ENCODE peak calls at places on chromosomes 7 and 10, in four cellular contexts. One of them, this sample, is unnamed.

GRCh38 chr7:117098457-117098856 is 145.2 kb downstream of the ST7 start:
- DNase-seq in HCT116: no peak
- DNase-seq in lower lobe of right lung: no peak
- DNase-seq in SJCRH30: no peak
- DNase-seq in this sample: no peak

GRCh38 chr10:76191371-76191770 is 759.9 kb downstream of the LRMDA start:
- DNase-seq in HCT116: no peak
- DNase-seq in lower lobe of right lung: no peak
- DNase-seq in SJCRH30: no peak
- DNase-seq in this sample: no peak

GRCh38 chr10:125144209-125144608 is 16.2 kb downstream of the CTBP2 start:
- DNase-seq in SJCRH30: no peak
- DNase-seq in lower lobe of right lung: no peak
- DNase-seq in HCT116: no peak
- DNase-seq in this sample: no peak

GRCh38 chr10:124742418-124743187 is 1.6 kb downstream of the FAM53B start:
- DNase-seq in lower lobe of right lung: no peak
- DNase-seq in SJCRH30: peak; percentile 8
- DNase-seq in HCT116: no peak
- DNase-seq in this sample: peak; percentile 75

GRCh38 chr10:22491931-22492615 is 146.8 kb downstream of the SPAG6 start:
- DNase-seq in lower lobe of right lung: no peak
- DNase-seq in SJCRH30: no peak
- DNase-seq in HCT116: no peak
- DNase-seq in this sample: no peak

GRCh38 chr7:17625038-17625437 is 315.3 kb downstream of the SNX13 start:
- DNase-seq in HCT116: no peak
- DNase-seq in lower lobe of right lung: no peak
- DNase-seq in SJCRH30: no peak
- DNase-seq in this sample: no peak

GRCh38 chr10:116082211-116082610 is 190.8 kb downstream of the GFRA1 start:
- DNase-seq in SJCRH30: no peak
- DNase-seq in HCT116: no peak
- DNase-seq in lower lobe of right lung: no peak
- DNase-seq in this sample: no peak

GRCh38 chr7:125423444-125424155 is 494.0 kb upstream of the POT1 start:
- DNase-seq in lower lobe of right lung: no peak
- DNase-seq in SJCRH30: no peak
- DNase-seq in HCT116: no peak
- DNase-seq in this sample: no peak

GRCh38 chr10:132033632-132034031 is 32.1 kb upstream of the JAKMIP3 start:
- DNase-seq in HCT116: no peak
- DNase-seq in SJCRH30: no peak
- DNase-seq in lower lobe of right lung: no peak
- DNase-seq in this sample: no peak

GRCh38 chr10:22630229-22631174 is 83.9 kb downstream of the PIP4K2A start:
- DNase-seq in lower lobe of right lung: no peak
- DNase-seq in HCT116: no peak
- DNase-seq in SJCRH30: no peak
- DNase-seq in this sample: no peak

GRCh38 chr10:51950371-51950995 is 251.1 kb upstream of the CSTF2T start:
- DNase-seq in HCT116: no peak
- DNase-seq in lower lobe of right lung: no peak
- DNase-seq in SJCRH30: peak; percentile 8
- DNase-seq in this sample: no peak

GRCh38 chr7:28239823-28240204 is 59.2 kb upstream of the JAZF1 start:
- DNase-seq in lower lobe of right lung: no peak
- DNase-seq in SJCRH30: no peak
- DNase-seq in HCT116: no peak
- DNase-seq in this sample: no peak

GRCh38 chr7:82284936-82285519 is 158.5 kb downstream of the CACNA2D1 start:
- DNase-seq in HCT116: no peak
- DNase-seq in lower lobe of right lung: no peak
- DNase-seq in SJCRH30: peak; percentile 31
- DNase-seq in this sample: peak; percentile 4

GRCh38 chr7:79502151-79502550 is 48.7 kb upstream of the MAGI2 start:
- DNase-seq in HCT116: no peak
- DNase-seq in lower lobe of right lung: no peak
- DNase-seq in SJCRH30: no peak
- DNase-seq in this sample: peak; percentile 22

GRCh38 chr10:19968745-19969144 is 152.5 kb downstream of the PLXDC2 start:
- DNase-seq in lower lobe of right lung: no peak
- DNase-seq in SJCRH30: no peak
- DNase-seq in HCT116: no peak
- DNase-seq in this sample: no peak

GRCh38 chr10:112525215-112525614 is 78.2 kb downstream of the VTI1A start:
- DNase-seq in lower lobe of right lung: no peak
- DNase-seq in HCT116: peak; percentile 75
- DNase-seq in SJCRH30: no peak
- DNase-seq in this sample: no peak

GRCh38 chr7:70114854-70115253 is 516.6 kb downstream of the AUTS2 start:
- DNase-seq in SJCRH30: no peak
- DNase-seq in lower lobe of right lung: no peak
- DNase-seq in HCT116: no peak
- DNase-seq in this sample: no peak

GRCh38 chr7:157302314-157302711 is 34.5 kb upstream of the DNAJB6 start:
- DNase-seq in HCT116: no peak
- DNase-seq in SJCRH30: peak; percentile 61
- DNase-seq in lower lobe of right lung: peak; percentile 85
- DNase-seq in this sample: peak; percentile 39

GRCh38 chr7:33764752-33765451 is 140.4 kb upstream of the BMPER start:
- DNase-seq in HCT116: no peak
- DNase-seq in lower lobe of right lung: no peak
- DNase-seq in SJCRH30: no peak
- DNase-seq in this sample: no peak

GRCh38 chr10:124119933-124120332 is 26.5 kb upstream of the CHST15 start:
- DNase-seq in lower lobe of right lung: peak; percentile 71
- DNase-seq in SJCRH30: no peak
- DNase-seq in HCT116: no peak
- DNase-seq in this sample: no peak

GRCh38 chr10:94200148-94200846 is 162.4 kb downstream of the NOC3L start:
- DNase-seq in SJCRH30: no peak
- DNase-seq in lower lobe of right lung: no peak
- DNase-seq in HCT116: no peak
- DNase-seq in this sample: no peak

GRCh38 chr7:159098424-159098786 is 46.3 kb downstream of the VIPR2 start:
- DNase-seq in lower lobe of right lung: no peak
- DNase-seq in HCT116: no peak
- DNase-seq in SJCRH30: no peak
- DNase-seq in this sample: peak; percentile 44

GRCh38 chr7:95822717-95823116 is 50.4 kb downstream of the DYNC1I1 start:
- DNase-seq in SJCRH30: no peak
- DNase-seq in lower lobe of right lung: no peak
- DNase-seq in HCT116: no peak
- DNase-seq in this sample: no peak

GRCh38 chr7:107856806-107857540 is 34.0 kb upstream of the DLD start:
- DNase-seq in lower lobe of right lung: no peak
- DNase-seq in SJCRH30: no peak
- DNase-seq in HCT116: no peak
- DNase-seq in this sample: no peak

GRCh38 chr10:124306520-124306919 is 112.2 kb downstream of the OAT start:
- DNase-seq in lower lobe of right lung: no peak
- DNase-seq in HCT116: no peak
- DNase-seq in SJCRH30: no peak
- DNase-seq in this sample: no peak

GRCh38 chr10:78664929-78665525 is 403.7 kb upstream of the ZMIZ1 start:
- DNase-seq in SJCRH30: peak; percentile 51
- DNase-seq in lower lobe of right lung: no peak
- DNase-seq in HCT116: peak; percentile 48
- DNase-seq in this sample: no peak

GRCh38 chr7:130566168-130566897 is 74.4 kb downstream of the MEST start:
- DNase-seq in HCT116: no peak
- DNase-seq in lower lobe of right lung: no peak
- DNase-seq in SJCRH30: no peak
- DNase-seq in this sample: no peak

GRCh38 chr10:31912289-31912688 is 16.3 kb downstream of the ARHGAP12 start:
- DNase-seq in lower lobe of right lung: no peak
- DNase-seq in HCT116: no peak
- DNase-seq in SJCRH30: no peak
- DNase-seq in this sample: no peak
- H3K4me3 ChIP-seq in lower lobe of right lung: no peak overlapping the region
- H3K4me3 ChIP-seq in HCT116: no peak overlapping the region
- H3K4me3 ChIP-seq in SJCRH30: no peak overlapping the region
- H3K4me3 ChIP-seq in this sample: no peak overlapping the region

GRCh38 chr10:59138052-59138451 is 38.4 kb upstream of the PHYHIPL start:
- DNase-seq in HCT116: no peak
- DNase-seq in SJCRH30: no peak
- DNase-seq in lower lobe of right lung: no peak
- DNase-seq in this sample: no peak

GRCh38 chr10:59135275-59135674 is 41.2 kb upstream of the PHYHIPL start:
- DNase-seq in HCT116: no peak
- DNase-seq in SJCRH30: peak; percentile 4
- DNase-seq in lower lobe of right lung: no peak
- DNase-seq in this sample: no peak

GRCh38 chr10:59134302-59134701 is 42.1 kb upstream of the PHYHIPL start:
- DNase-seq in HCT116: no peak
- DNase-seq in SJCRH30: no peak
- DNase-seq in lower lobe of right lung: no peak
- DNase-seq in this sample: no peak

GRCh38 chr10:59131673-59132072 is 44.8 kb upstream of the PHYHIPL start:
- DNase-seq in lower lobe of right lung: no peak
- DNase-seq in SJCRH30: no peak
- DNase-seq in HCT116: no peak
- DNase-seq in this sample: no peak

GRCh38 chr10:59134785-59135184 is 41.7 kb upstream of the PHYHIPL start:
- DNase-seq in lower lobe of right lung: no peak
- DNase-seq in HCT116: no peak
- DNase-seq in SJCRH30: no peak
- DNase-seq in this sample: no peak
- H3K36me3 ChIP-seq in lower lobe of right lung: no peaks in the 10 kb centered on the region
- H3K36me3 ChIP-seq in HCT116: no peaks in the 10 kb centered on the region
- H3K36me3 ChIP-seq in SJCRH30: no peaks in the 10 kb centered on the region
- H3K36me3 ChIP-seq in this sample: no peaks in the 10 kb centered on the region

GRCh38 chr10:71649631-71650030 is 69.9 kb downstream of the C10orf105 start:
- DNase-seq in HCT116: no peak
- DNase-seq in SJCRH30: no peak
- DNase-seq in lower lobe of right lung: no peak
- DNase-seq in this sample: no peak
- H3K27me3 ChIP-seq in HCT116: no peaks in the 10 kb centered on the region
- H3K27me3 ChIP-seq in SJCRH30: no peaks in the 10 kb centered on the region
- H3K27me3 ChIP-seq in lower lobe of right lung: no peaks in the 10 kb centered on the region
- H3K27me3 ChIP-seq in this sample: no peaks in the 10 kb centered on the region

GRCh38 chr7:20795361-20795760 is 8.7 kb upstream of the SP8 start:
- DNase-seq in lower lobe of right lung: no peak
- DNase-seq in SJCRH30: no peak
- DNase-seq in HCT116: no peak
- DNase-seq in this sample: peak; percentile 35

GRCh38 chr7:20796565-20796964 is 9.9 kb upstream of the SP8 start:
- DNase-seq in HCT116: no peak
- DNase-seq in SJCRH30: no peak
- DNase-seq in lower lobe of right lung: no peak
- DNase-seq in this sample: no peak

GRCh38 chr7:20794676-20795075 is 8.0 kb upstream of the SP8 start:
- DNase-seq in lower lobe of right lung: no peak
- DNase-seq in SJCRH30: no peak
- DNase-seq in HCT116: no peak
- DNase-seq in this sample: no peak

GRCh38 chr7:20797174-20798080 is 10.7 kb upstream of the SP8 start:
- DNase-seq in lower lobe of right lung: no peak
- DNase-seq in HCT116: no peak
- DNase-seq in SJCRH30: peak; percentile 77
- DNase-seq in this sample: peak; percentile 30

DNA sequence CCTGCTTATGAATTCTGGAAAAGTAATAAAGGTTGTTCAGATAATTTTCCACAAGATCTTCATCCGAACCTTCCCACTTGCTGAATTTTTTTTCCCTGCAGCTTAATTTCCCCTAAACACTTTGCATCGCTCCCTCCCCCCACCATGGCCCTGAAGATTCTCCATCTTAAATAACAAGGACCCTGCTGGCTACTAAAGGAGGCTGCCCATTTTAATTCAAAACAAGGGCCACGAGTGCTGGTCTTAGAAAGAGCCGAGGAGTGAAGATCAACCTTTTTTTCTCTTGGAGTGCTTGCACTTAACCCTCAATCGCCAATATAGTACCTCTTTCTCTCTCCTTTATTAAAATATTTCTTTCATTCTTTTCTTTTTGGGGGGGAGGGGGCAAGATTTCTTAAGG is 9.2 kb upstream of the SP8 start:
- DNase-seq in SJCRH30: no peak
- DNase-seq in HCT116: no peak
- DNase-seq in lower lobe of right lung: no peak
- DNase-seq in this sample: peak; percentile 71
- H3K4me3 ChIP-seq in SJCRH30: no peak overlapping the region
- H3K4me3 ChIP-seq in HCT116: no peak overlapping the region
- H3K4me3 ChIP-seq in lower lobe of right lung: no peak overlapping the region
- H3K4me3 ChIP-seq in this sample: no peak overlapping the region

GRCh38 chr10:103881420-103882284 is 26.3 kb upstream of the SH3PXD2A start:
- DNase-seq in lower lobe of right lung: no peak
- DNase-seq in SJCRH30: no peak
- DNase-seq in HCT116: no peak
- DNase-seq in this sample: no peak

GRCh38 chr10:103877861-103878260 is 22.5 kb upstream of the SH3PXD2A start:
- DNase-seq in lower lobe of right lung: no peak
- DNase-seq in SJCRH30: no peak
- DNase-seq in HCT116: no peak
- DNase-seq in this sample: no peak

GRCh38 chr10:103879831-103880230 is 24.5 kb upstream of the SH3PXD2A start:
- DNase-seq in lower lobe of right lung: no peak
- DNase-seq in SJCRH30: no peak
- DNase-seq in HCT116: no peak
- DNase-seq in this sample: no peak

GRCh38 chr10:103882285-103883007 is 27.1 kb upstream of the SH3PXD2A start:
- DNase-seq in lower lobe of right lung: no peak
- DNase-seq in SJCRH30: no peak
- DNase-seq in HCT116: no peak
- DNase-seq in this sample: no peak

GRCh38 chr10:103879409-103879808 is 24.0 kb upstream of the SH3PXD2A start:
- DNase-seq in lower lobe of right lung: no peak
- DNase-seq in HCT116: no peak
- DNase-seq in SJCRH30: no peak
- DNase-seq in this sample: no peak
- H3K36me3 ChIP-seq in lower lobe of right lung: peaks cover 80% of the 10 kb centered on the region
- H3K36me3 ChIP-seq in HCT116: peaks cover 6% of the 10 kb centered on the region
- H3K36me3 ChIP-seq in SJCRH30: no peaks in the 10 kb centered on the region
- H3K36me3 ChIP-seq in this sample: peaks cover 6% of the 10 kb centered on the region

GRCh38 chr7:73647725-73648592 is 19.7 kb upstream of the VPS37D start:
- DNase-seq in SJCRH30: no peak
- DNase-seq in lower lobe of right lung: no peak
- DNase-seq in HCT116: no peak
- DNase-seq in this sample: peak; percentile 89
- H3K27me3 ChIP-seq in SJCRH30: peaks cover 33% of the 10 kb centered on the region
- H3K27me3 ChIP-seq in lower lobe of right lung: peaks cover 52% of the 10 kb centered on the region
- H3K27me3 ChIP-seq in HCT116: no peaks in the 10 kb centered on the region
- H3K27me3 ChIP-seq in this sample: peaks cover 44% of the 10 kb centered on the region